ENCODE peak calls at places on chromosomes 13 and 19, in five cellular contexts. I, M, C, Q and Y are unnamed samples.

GRCh38 chr19:4096049-4096892 is 27.7 kb downstream of the MAP2K2 start:
- DNase-seq in M (no peak), Q (no peak), C (no peak), I (no peak), Y (no peak)

GRCh38 chr13:42258747-42259146 is 13.2 kb upstream of the AKAP11 start:
- DNase-seq in I (no peak), C (no peak), M (no peak), Q (no peak), Y (no peak)

GRCh38 chr13:29239653-29240525 is 355.6 kb downstream of the SLC7A1 start:
- DNase-seq in C (no peak), M (no peak), Q (no peak), I (no peak), Y (no peak)

GRCh38 chr19:49349567-49349966 is 12.6 kb downstream of the TEAD2 start:
- DNase-seq in M (no peak), Q (no peak), I (no peak), C (no peak), Y (no peak)

GRCh38 chr19:38400361-38400760 is 2.5 kb upstream of the FAM98C start:
- DNase-seq in I (no peak), C (no peak), Q (no peak), M (no peak), Y (no peak)

GRCh38 chr13:97367427-97367826 is 66.5 kb upstream of the RAP2A start:
- DNase-seq in C (no peak), Q (no peak), M (no peak), I (no peak), Y (peak; percentile 81)

GRCh38 chr13:86282450-86282849 is 483.2 kb upstream of the SLITRK6 start:
- DNase-seq in I (no peak), Q (no peak), M (no peak), C (no peak), Y (peak; percentile 48)

GRCh38 chr19:1455336-1456120 is 5.6 kb downstream of the APC2 start:
- DNase-seq in M (no peak), I (peak; percentile 57), Q (no peak), C (no peak), Y (no peak)

GRCh38 chr13:96082640-96083039 is 7.3 kb upstream of the HS6ST3 start:
- DNase-seq in I (no peak), Q (no peak), C (no peak), M (no peak), Y (no peak)

GRCh38 chr19:46839752-46840151 is 10.9 kb downstream of the AP2S1 start:
- DNase-seq in Q (no peak), C (no peak), I (no peak), M (no peak), Y (no peak)